ENCODE peak calls at places on chromosomes 1 and 21, in four cellular contexts. F is GM12865; T is A172; V is activated T-cell treated with anti-CD3 and anti-CD28 coated beads, Interleukin-2, amount 50 U/mL, for 1 hour. Z is an unnamed sample.

GRCh38 chr1:158564608-158565007 is 5.8 kb downstream of the OR6P1 start:
- DNase-seq in T (no peak), V (no peak), F (no peak), Z (no peak)

GRCh38 chr1:230589951-230590350 is 52.3 kb upstream of the COG2 start:
- DNase-seq in F (no peak), V (no peak), T (no peak), Z (peak)

GRCh38 chr1:58919226-58919985 is 135.6 kb upstream of the JUN start:
- DNase-seq in T (no peak), F (no peak), V (no peak), Z (no peak)

GRCh38 chr1:100298512-100298911 is 32.5 kb downstream of the RTCA start:
- DNase-seq in V (no peak), T (no peak), F (no peak), Z (no peak)

GRCh38 chr1:82934069-82934468 is 1064.9 kb downstream of the TTLL7 start:
- DNase-seq in V (no peak), F (no peak), T (no peak), Z (no peak)

GRCh38 chr1:41456847-41457540 is 27.5 kb downstream of the EDN2 start:
- DNase-seq in T (no peak), V (no peak), F (no peak), Z (no peak)

GRCh38 chr21:37799193-37800121 is 116.8 kb downstream of the KCNJ6 start:
- DNase-seq in V (no peak), T (no peak), F (no peak), Z (peak)

GRCh38 chr1:183214021-183214970 is 28.2 kb downstream of the LAMC2 start:
- DNase-seq in V (no peak), F (no peak), T (no peak), Z (no peak)

GRCh38 chr1:22710688-22711024 is at the start of gene EPHB2:
- DNase-seq in T (no peak), F (peak), V (peak), Z (peak)

GRCh38 chr1:189627427-189627826 is 850.2 kb downstream of the BRINP3 start:
- DNase-seq in F (no peak), T (no peak), V (no peak), Z (no peak)

GRCh38 chr1:1032428-1032827 is 12.5 kb downstream of the AGRN start:
- DNase-seq in T (no peak), V (no peak), F (peak), Z (peak)

GRCh38 chr1:85022700-85023099 is 25.6 kb downstream of the MCOLN3 start:
- DNase-seq in V (no peak), T (no peak), F (no peak), Z (no peak)

GRCh38 chr1:47252369-47252768 is 20.3 kb upstream of the TAL1 start:
- DNase-seq in F (no peak), T (no peak), V (no peak), Z (no peak)

GRCh38 chr1:161001537-161001936 is 19.4 kb downstream of the F11R start:
- DNase-seq in F (no peak), V (no peak), T (no peak), Z (no peak)

GRCh38 chr1:234925440-234926251 is 203.0 kb downstream of the TOMM20 start:
- DNase-seq in F (peak), T (peak), V (no peak), Z (peak)

GRCh38 chr1:75136921-75137641 is 2.9 kb downstream of the LHX8 start:
- DNase-seq in T (no peak), V (no peak), F (no peak), Z (peak)

GRCh38 chr21:38475519-38475918 is 22.8 kb downstream of the ERG start:
- DNase-seq in F (no peak), T (no peak), V (no peak), Z (no peak)

GRCh38 chr1:199742547-199742946 is 285.0 kb upstream of the NR5A2 start:
- DNase-seq in T (peak), V (no peak), F (no peak), Z (no peak)

GRCh38 chr1:51843948-51844347 is 34.6 kb downstream of the NRDC start:
- DNase-seq in F (peak), V (no peak), T (no peak), Z (no peak)

GRCh38 chr1:15352122-15352957 is 57.3 kb upstream of the EFHD2 start:
- DNase-seq in V (no peak), T (peak), F (peak), Z (no peak)

GRCh38 chr1:73034255-73034654 is 751.9 kb upstream of the NEGR1 start:
- DNase-seq in F (no peak), T (no peak), V (no peak), Z (no peak)

GRCh38 chr1:98429851-98430496 is 231.5 kb upstream of the SNX7 start:
- DNase-seq in V (no peak), T (no peak), F (no peak), Z (peak)

GRCh38 chr1:229645296-229646050 is 19.4 kb downstream of the URB2 start:
- DNase-seq in F (no peak), V (no peak), T (no peak), Z (no peak)

GRCh38 chr1:59062743-59063142 is 234.2 kb upstream of the FGGY start:
- DNase-seq in F (no peak), T (peak), V (no peak), Z (no peak)

GRCh38 chr1:24903560-24903954 is 26.5 kb downstream of the RUNX3 start:
- DNase-seq in T (no peak), F (peak), V (no peak), Z (no peak)

GRCh38 chr1:15154480-15155036 is 1.0 kb downstream of the TMEM51 start:
- DNase-seq in T (no peak), V (no peak), F (no peak), Z (peak)

GRCh38 chr1:36924282-36924791 is 110.0 kb downstream of the GRIK3 start:
- DNase-seq in V (no peak), F (peak), T (peak), Z (peak)

GRCh38 chr1:18923721-18924610 is 21.6 kb upstream of the ALDH4A1 start:
- DNase-seq in T (no peak), V (no peak), F (no peak), Z (peak)

GRCh38 chr1:92877792-92878191 is 46.0 kb downstream of the RPL5 start:
- DNase-seq in T (no peak), F (peak), V (no peak), Z (no peak)

GRCh38 chr21:16420086-16420724 is 690.4 kb downstream of the USP25 start:
- DNase-seq in V (no peak), F (no peak), T (peak), Z (peak)

GRCh38 chr1:66833112-66833511 is 32.0 kb upstream of the INSL5 start:
- DNase-seq in T (no peak), F (no peak), V (no peak), Z (no peak)

GRCh38 chr1:60911980-60912692 is 170.2 kb upstream of the NFIA start:
- DNase-seq in T (no peak), V (no peak), F (no peak), Z (peak)

GRCh38 chr1:175322109-175322508 is 129.5 kb upstream of the KIAA0040 start:
- DNase-seq in V (no peak), T (no peak), F (no peak), Z (no peak)

GRCh38 chr1:88327391-88328267 is 356.4 kb upstream of the PKN2 start:
- DNase-seq in F (no peak), V (no peak), T (peak), Z (peak)

GRCh38 chr1:64675718-64676345 is 69.0 kb upstream of the RAVER2 start:
- DNase-seq in F (peak), T (peak), V (no peak), Z (peak)